ENCODE peak calls at places on chromosome 18, in seven cellular contexts. One of them, this sample, is unnamed.

GRCh38 chr18:57585421-57585820 is 1.1 kb downstream of the FECH start:
- DNase-seq in stomach: no peak
- DNase-seq in GM23338: no peak
- DNase-seq in HCT116: no peak
- DNase-seq in sigmoid colon: no peak
- DNase-seq in K562: no peak
- DNase-seq in HepG2: no peak
- DNase-seq in this sample: no peak

GRCh38 chr18:59961086-59961485 is 61.3 kb downstream of the PMAIP1 start:
- DNase-seq in stomach: no peak
- DNase-seq in GM23338: no peak
- DNase-seq in HCT116: no peak
- DNase-seq in sigmoid colon: no peak
- DNase-seq in K562: peak; percentile 8
- DNase-seq in HepG2: no peak
- DNase-seq in this sample: peak; percentile 8

GRCh38 chr18:12645264-12645663 is 12.6 kb downstream of the SPIRE1 start:
- DNase-seq in stomach: no peak
- DNase-seq in GM23338: no peak
- DNase-seq in HCT116: no peak
- DNase-seq in sigmoid colon: no peak
- DNase-seq in K562: no peak
- DNase-seq in HepG2: no peak
- DNase-seq in this sample: no peak

GRCh38 chr18:78557371-78557770 is 422.2 kb upstream of the SALL3 start:
- DNase-seq in stomach: no peak
- DNase-seq in GM23338: no peak
- DNase-seq in HCT116: no peak
- DNase-seq in sigmoid colon: no peak
- DNase-seq in K562: no peak
- DNase-seq in HepG2: no peak
- DNase-seq in this sample: no peak

GRCh38 chr18:21053127-21053526 is 58.5 kb downstream of the ROCK1 start:
- DNase-seq in stomach: no peak
- DNase-seq in GM23338: no peak
- DNase-seq in HCT116: no peak
- DNase-seq in sigmoid colon: no peak
- DNase-seq in K562: no peak
- DNase-seq in HepG2: peak; percentile 69
- DNase-seq in this sample: no peak

GRCh38 chr18:63379639-63379962 is 12.6 kb upstream of the KDSR start:
- DNase-seq in stomach: no peak
- DNase-seq in GM23338: no peak
- DNase-seq in HCT116: no peak
- DNase-seq in sigmoid colon: no peak
- DNase-seq in K562: no peak
- DNase-seq in HepG2: no peak
- DNase-seq in this sample: no peak

GRCh38 chr18:80037869-80038630 is 3.8 kb downstream of the RBFA start:
- DNase-seq in stomach: no peak
- DNase-seq in GM23338: no peak
- DNase-seq in HCT116: no peak
- DNase-seq in sigmoid colon: no peak
- DNase-seq in K562: no peak
- DNase-seq in HepG2: no peak
- DNase-seq in this sample: no peak

GRCh38 chr18:45467307-45467706 is 148.0 kb upstream of the SLC14A2 start:
- DNase-seq in stomach: no peak
- DNase-seq in GM23338: no peak
- DNase-seq in HCT116: no peak
- DNase-seq in sigmoid colon: no peak
- DNase-seq in K562: no peak
- DNase-seq in HepG2: no peak
- DNase-seq in this sample: no peak

GRCh38 chr18:67926929-67927864 is 410.7 kb upstream of the DSEL start:
- DNase-seq in stomach: no peak
- DNase-seq in GM23338: no peak
- DNase-seq in HCT116: no peak
- DNase-seq in sigmoid colon: no peak
- DNase-seq in K562: no peak
- DNase-seq in HepG2: no peak
- DNase-seq in this sample: no peak

GRCh38 chr18:8996771-8997432 is 105.6 kb upstream of the NDUFV2 start:
- DNase-seq in stomach: no peak
- DNase-seq in GM23338: no peak
- DNase-seq in HCT116: no peak
- DNase-seq in sigmoid colon: no peak
- DNase-seq in K562: no peak
- DNase-seq in HepG2: no peak
- DNase-seq in this sample: no peak

GRCh38 chr18:47791461-47791860 is 139.0 kb downstream of the SMAD2 start:
- DNase-seq in stomach: no peak
- DNase-seq in GM23338: no peak
- DNase-seq in HCT116: no peak
- DNase-seq in sigmoid colon: no peak
- DNase-seq in K562: no peak
- DNase-seq in HepG2: no peak
- DNase-seq in this sample: no peak

GRCh38 chr18:79489900-79490592 is 94.3 kb downstream of the NFATC1 start:
- DNase-seq in stomach: no peak
- DNase-seq in GM23338: no peak
- DNase-seq in HCT116: no peak
- DNase-seq in sigmoid colon: peak; percentile 37
- DNase-seq in K562: no peak
- DNase-seq in HepG2: no peak
- DNase-seq in this sample: no peak

GRCh38 chr18:28365406-28365805 is 188.5 kb upstream of the CDH2 start:
- DNase-seq in stomach: no peak
- DNase-seq in GM23338: no peak
- DNase-seq in HCT116: no peak
- DNase-seq in sigmoid colon: no peak
- DNase-seq in K562: no peak
- DNase-seq in HepG2: no peak
- DNase-seq in this sample: no peak

GRCh38 chr18:59352250-59352855 is 6.7 kb downstream of the LMAN1 start:
- DNase-seq in stomach: no peak
- DNase-seq in GM23338: no peak
- DNase-seq in HCT116: no peak
- DNase-seq in sigmoid colon: no peak
- DNase-seq in K562: no peak
- DNase-seq in HepG2: no peak
- DNase-seq in this sample: no peak

GRCh38 chr18:67417864-67418523 is 98.5 kb downstream of the DSEL start:
- DNase-seq in stomach: no peak
- DNase-seq in GM23338: no peak
- DNase-seq in HCT116: no peak
- DNase-seq in sigmoid colon: no peak
- DNase-seq in K562: peak; percentile 4
- DNase-seq in HepG2: peak; percentile 23
- DNase-seq in this sample: no peak

GRCh38 chr18:32831781-32832180 is 59.0 kb upstream of the KLHL14 start:
- DNase-seq in stomach: no peak
- DNase-seq in GM23338: no peak
- DNase-seq in HCT116: no peak
- DNase-seq in sigmoid colon: no peak
- DNase-seq in K562: no peak
- DNase-seq in HepG2: no peak
- DNase-seq in this sample: no peak

GRCh38 chr18:63249781-63250180 is 69.8 kb downstream of the BCL2 start:
- DNase-seq in stomach: no peak
- DNase-seq in GM23338: no peak
- DNase-seq in HCT116: no peak
- DNase-seq in sigmoid colon: no peak
- DNase-seq in K562: no peak
- DNase-seq in HepG2: no peak
- DNase-seq in this sample: peak; percentile 33

GRCh38 chr18:31301201-31301655 is 16.7 kb upstream of the DSG1 start:
- DNase-seq in stomach: no peak
- DNase-seq in GM23338: peak; percentile 77
- DNase-seq in HCT116: no peak
- DNase-seq in sigmoid colon: no peak
- DNase-seq in K562: no peak
- DNase-seq in HepG2: no peak
- DNase-seq in this sample: no peak

GRCh38 chr18:58928401-58928800 is 63.7 kb downstream of the ZNF532 start:
- DNase-seq in stomach: no peak
- DNase-seq in GM23338: no peak
- DNase-seq in HCT116: no peak
- DNase-seq in sigmoid colon: no peak
- DNase-seq in K562: no peak
- DNase-seq in HepG2: no peak
- DNase-seq in this sample: no peak

GRCh38 chr18:23438046-23438377 is 15.1 kb upstream of the RIOK3 start:
- DNase-seq in stomach: no peak
- DNase-seq in GM23338: no peak
- DNase-seq in HCT116: no peak
- DNase-seq in sigmoid colon: no peak
- DNase-seq in K562: no peak
- DNase-seq in HepG2: no peak
- DNase-seq in this sample: no peak
- H3K27ac ChIP-seq in stomach: peak overlapping the region; percentile 69
- H3K27ac ChIP-seq in GM23338: no peak overlapping the region
- H3K27ac ChIP-seq in HCT116: no peak overlapping the region
- H3K27ac ChIP-seq in sigmoid colon: peak overlapping the region; percentile 59
- H3K27ac ChIP-seq in K562: peak overlapping the region; percentile 45
- H3K27ac ChIP-seq in HepG2: no peak overlapping the region
- H3K27ac ChIP-seq in this sample: peak overlapping the region; percentile 21

DNA sequence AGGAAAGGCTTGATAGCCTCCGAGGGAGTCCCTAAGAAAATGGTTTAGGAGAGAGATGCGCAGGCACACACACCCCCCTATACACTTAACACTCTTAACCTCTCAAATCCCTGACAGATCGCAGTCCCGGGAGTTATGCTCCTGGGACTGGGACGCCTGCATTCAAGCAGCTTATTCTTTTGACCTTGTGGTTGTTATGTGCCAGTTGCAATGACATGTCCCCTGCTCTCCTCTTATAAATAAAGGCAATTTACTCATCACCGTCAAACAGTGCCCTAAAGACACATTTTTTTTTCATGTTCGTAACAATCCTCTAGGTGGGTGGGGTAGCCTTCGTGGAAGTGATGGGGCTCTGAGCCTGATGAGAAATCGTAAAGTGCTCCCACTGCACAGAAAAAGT is 162.2 kb downstream of the LRRC30 start:
- DNase-seq in stomach: no peak
- DNase-seq in GM23338: no peak
- DNase-seq in HCT116: no peak
- DNase-seq in sigmoid colon: no peak
- DNase-seq in K562: no peak
- DNase-seq in HepG2: no peak
- DNase-seq in this sample: no peak
- TF ChIP-seq POLR2AphosphoS5 in stomach: no peak
- TF ChIP-seq POLR2AphosphoS5 in GM23338: no peak
- TF ChIP-seq POLR2AphosphoS5 in HCT116: no peak
- TF ChIP-seq POLR2AphosphoS5 in sigmoid colon: no peak
- TF ChIP-seq POLR2AphosphoS5 in K562: no peak
- TF ChIP-seq POLR2AphosphoS5 in HepG2: no peak
- TF ChIP-seq POLR2AphosphoS5 in this sample: no peak

DNA sequence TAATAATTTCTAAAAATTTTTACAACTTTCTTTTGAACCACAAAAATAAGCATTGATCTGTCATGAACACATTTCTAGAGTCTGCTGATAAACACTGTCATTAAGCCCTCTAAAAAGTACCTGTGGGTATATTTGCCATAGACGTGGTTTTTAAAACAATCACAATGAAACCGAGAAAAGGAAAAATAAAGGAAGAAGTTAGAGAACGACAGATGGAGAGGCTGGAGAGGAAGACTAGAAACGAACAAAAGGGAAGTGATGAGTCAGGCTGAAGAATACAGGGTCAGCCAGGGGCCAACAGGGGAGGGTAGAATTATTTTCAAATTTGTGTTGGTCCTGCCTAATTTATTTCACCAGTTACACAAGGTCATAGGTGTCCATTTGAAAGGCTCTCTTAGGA is 62.0 kb downstream of the MYL12B start:
- DNase-seq in stomach: no peak
- DNase-seq in GM23338: no peak
- DNase-seq in HCT116: no peak
- DNase-seq in sigmoid colon: no peak
- DNase-seq in K562: peak; percentile 46
- DNase-seq in HepG2: no peak
- DNase-seq in this sample: no peak
- H3K4me1 ChIP-seq in stomach: no peaks in the 10 kb centered on the region
- H3K4me1 ChIP-seq in GM23338: peaks cover 3% of the 10 kb centered on the region
- H3K4me1 ChIP-seq in HCT116: peaks cover 32% of the 10 kb centered on the region
- H3K4me1 ChIP-seq in sigmoid colon: no peaks in the 10 kb centered on the region
- H3K4me1 ChIP-seq in K562: peaks cover 30% of the 10 kb centered on the region
- H3K4me1 ChIP-seq in HepG2: no peaks in the 10 kb centered on the region
- H3K4me1 ChIP-seq in this sample: no peaks in the 10 kb centered on the region

GRCh38 chr18:22168360-22168921 is 948 bp upstream of the GATA6 start:
- DNase-seq in stomach: peak; percentile 72
- DNase-seq in GM23338: peak; percentile 70
- DNase-seq in HCT116: no peak
- DNase-seq in sigmoid colon: no peak
- DNase-seq in K562: peak; percentile 59
- DNase-seq in HepG2: peak; percentile 28
- DNase-seq in this sample: no peak
- H3K27ac ChIP-seq in stomach: peak overlapping the region; percentile 95
- H3K27ac ChIP-seq in GM23338: no peak overlapping the region
- H3K27ac ChIP-seq in HCT116: no peak overlapping the region
- H3K27ac ChIP-seq in sigmoid colon: peak overlapping the region; percentile 83
- H3K27ac ChIP-seq in K562: no peak overlapping the region
- H3K27ac ChIP-seq in HepG2: no peak overlapping the region
- H3K27ac ChIP-seq in this sample: no peak overlapping the region

GRCh38 chr18:48918156-48918555 is 32.6 kb downstream of the SMAD7 start:
- DNase-seq in stomach: no peak
- DNase-seq in GM23338: no peak
- DNase-seq in HCT116: no peak
- DNase-seq in sigmoid colon: peak; percentile 39
- DNase-seq in K562: no peak
- DNase-seq in HepG2: no peak
- DNase-seq in this sample: no peak
- TF ChIP-seq POLR2AphosphoS5 in stomach: no peak
- TF ChIP-seq POLR2AphosphoS5 in GM23338: no peak
- TF ChIP-seq POLR2AphosphoS5 in HCT116: no peak
- TF ChIP-seq POLR2AphosphoS5 in sigmoid colon: no peak
- TF ChIP-seq POLR2AphosphoS5 in K562: no peak
- TF ChIP-seq POLR2AphosphoS5 in HepG2: peak; percentile 0
- TF ChIP-seq POLR2AphosphoS5 in this sample: no peak

GRCh38 chr18:74281011-74281638 is 10.6 kb downstream of the CYB5A start:
- DNase-seq in stomach: no peak
- DNase-seq in GM23338: peak; percentile 65
- DNase-seq in HCT116: no peak
- DNase-seq in sigmoid colon: no peak
- DNase-seq in K562: no peak
- DNase-seq in HepG2: no peak
- DNase-seq in this sample: no peak
- H3K4me1 ChIP-seq in stomach: peaks cover 88% of the 10 kb centered on the region
- H3K4me1 ChIP-seq in GM23338: peaks cover 63% of the 10 kb centered on the region
- H3K4me1 ChIP-seq in HCT116: peaks cover 6% of the 10 kb centered on the region
- H3K4me1 ChIP-seq in sigmoid colon: peaks cover 62% of the 10 kb centered on the region
- H3K4me1 ChIP-seq in K562: no peaks in the 10 kb centered on the region
- H3K4me1 ChIP-seq in HepG2: peaks cover 92% of the 10 kb centered on the region
- H3K4me1 ChIP-seq in this sample: peaks cover 14% of the 10 kb centered on the region

GRCh38 chr18:25957017-25957416 is 133.4 kb downstream of the SS18 start:
- DNase-seq in stomach: no peak
- DNase-seq in GM23338: peak; percentile 13
- DNase-seq in HCT116: no peak
- DNase-seq in sigmoid colon: no peak
- DNase-seq in K562: no peak
- DNase-seq in HepG2: no peak
- DNase-seq in this sample: no peak

GRCh38 chr18:25962176-25962575 is 128.2 kb downstream of the SS18 start:
- DNase-seq in stomach: no peak
- DNase-seq in GM23338: no peak
- DNase-seq in HCT116: no peak
- DNase-seq in sigmoid colon: no peak
- DNase-seq in K562: no peak
- DNase-seq in HepG2: no peak
- DNase-seq in this sample: no peak

GRCh38 chr18:25962919-25963318 is 127.5 kb downstream of the SS18 start:
- DNase-seq in stomach: no peak
- DNase-seq in GM23338: no peak
- DNase-seq in HCT116: no peak
- DNase-seq in sigmoid colon: no peak
- DNase-seq in K562: no peak
- DNase-seq in HepG2: no peak
- DNase-seq in this sample: no peak
- H3K27ac ChIP-seq in stomach: no peak overlapping the region
- H3K27ac ChIP-seq in GM23338: no peak overlapping the region
- H3K27ac ChIP-seq in HCT116: no peak overlapping the region
- H3K27ac ChIP-seq in sigmoid colon: no peak overlapping the region
- H3K27ac ChIP-seq in K562: no peak overlapping the region
- H3K27ac ChIP-seq in HepG2: no peak overlapping the region
- H3K27ac ChIP-seq in this sample: no peak overlapping the region